ENCODE peak calls at places on chromosomes 11 and 22, in four cellular contexts. One of them, this sample, is unnamed.

GRCh38 chr11:108534274-108534882 is 36.2 kb upstream of the POGLUT3 start:
- DNase-seq in NB4: no peak
- DNase-seq in A549: no peak
- DNase-seq in body of pancreas: no peak
- DNase-seq in this sample: no peak

GRCh38 chr11:92667446-92668165 is 301.8 kb upstream of the MTNR1B start:
- DNase-seq in A549: no peak
- DNase-seq in body of pancreas: no peak
- DNase-seq in NB4: no peak
- DNase-seq in this sample: no peak

GRCh38 chr11:27213232-27213660 is 149.8 kb downstream of the CCDC34 start:
- DNase-seq in NB4: no peak
- DNase-seq in A549: no peak
- DNase-seq in body of pancreas: no peak
- DNase-seq in this sample: peak

GRCh38 chr11:9138612-9139579 is 47.5 kb upstream of the SCUBE2 start:
- DNase-seq in A549: peak
- DNase-seq in body of pancreas: peak
- DNase-seq in NB4: no peak
- DNase-seq in this sample: peak

GRCh38 chr11:109374441-109374840 is 47.5 kb upstream of the C11orf87 start:
- DNase-seq in body of pancreas: no peak
- DNase-seq in A549: no peak
- DNase-seq in NB4: no peak
- DNase-seq in this sample: no peak

GRCh38 chr11:131760191-131760951 is 390.0 kb downstream of the NTM start:
- DNase-seq in A549: no peak
- DNase-seq in NB4: peak
- DNase-seq in body of pancreas: no peak
- DNase-seq in this sample: no peak

GRCh38 chr22:33757443-33758124 is 162.7 kb downstream of the LARGE1 start:
- DNase-seq in NB4: no peak
- DNase-seq in A549: no peak
- DNase-seq in body of pancreas: peak
- DNase-seq in this sample: no peak

GRCh38 chr11:2086239-2087040 is 52.7 kb downstream of the IGF2 start:
- DNase-seq in A549: no peak
- DNase-seq in body of pancreas: no peak
- DNase-seq in NB4: no peak
- DNase-seq in this sample: no peak

GRCh38 chr11:124788521-124788920 is 11.7 kb downstream of the MSANTD2 start:
- DNase-seq in A549: no peak
- DNase-seq in NB4: no peak
- DNase-seq in body of pancreas: no peak
- DNase-seq in this sample: no peak

GRCh38 chr11:47592276-47592675 is 1.9 kb downstream of the C1QTNF4 start:
- DNase-seq in A549: no peak
- DNase-seq in NB4: no peak
- DNase-seq in body of pancreas: no peak
- DNase-seq in this sample: no peak

GRCh38 chr11:101555366-101555765 is 28.4 kb downstream of the TRPC6 start:
- DNase-seq in A549: no peak
- DNase-seq in NB4: no peak
- DNase-seq in body of pancreas: no peak
- DNase-seq in this sample: no peak

GRCh38 chr11:76955459-76956114 is 78.6 kb upstream of the B3GNT6 start:
- DNase-seq in A549: no peak
- DNase-seq in body of pancreas: no peak
- DNase-seq in NB4: no peak
- DNase-seq in this sample: no peak

GRCh38 chr11:17979770-17980371 is 33.0 kb downstream of the SERGEF start:
- DNase-seq in body of pancreas: peak
- DNase-seq in A549: peak
- DNase-seq in NB4: peak
- DNase-seq in this sample: peak

GRCh38 chr11:47331454-47332302 is 20.8 kb downstream of the MYBPC3 start:
- DNase-seq in NB4: no peak
- DNase-seq in A549: no peak
- DNase-seq in body of pancreas: no peak
- DNase-seq in this sample: no peak

GRCh38 chr22:48753381-48753730 is 1074.3 kb downstream of the BRD1 start:
- DNase-seq in body of pancreas: no peak
- DNase-seq in A549: no peak
- DNase-seq in NB4: no peak
- DNase-seq in this sample: no peak

GRCh38 chr11:17165247-17165890 is 42.4 kb downstream of the PIK3C2A start:
- DNase-seq in body of pancreas: no peak
- DNase-seq in NB4: peak
- DNase-seq in A549: no peak
- DNase-seq in this sample: no peak

GRCh38 chr22:31291716-31292644 is at the start of gene PIK3IP1:
- DNase-seq in body of pancreas: peak
- DNase-seq in NB4: peak
- DNase-seq in A549: peak
- DNase-seq in this sample: peak
- TF ChIP-seq POLR2A in body of pancreas: peak
- TF ChIP-seq POLR2A in NB4: no peak
- TF ChIP-seq POLR2A in A549: no peak
- TF ChIP-seq POLR2A in this sample: no peak

GRCh38 chr11:44607324-44607962 is 42.0 kb downstream of the CD82 start:
- DNase-seq in NB4: no peak
- DNase-seq in body of pancreas: no peak
- DNase-seq in A549: no peak
- DNase-seq in this sample: peak

GRCh38 chr11:44605965-44606364 is 40.5 kb downstream of the CD82 start:
- DNase-seq in NB4: no peak
- DNase-seq in A549: no peak
- DNase-seq in body of pancreas: no peak
- DNase-seq in this sample: no peak

GRCh38 chr11:44606472-44606871 is 41.0 kb downstream of the CD82 start:
- DNase-seq in NB4: no peak
- DNase-seq in A549: no peak
- DNase-seq in body of pancreas: no peak
- DNase-seq in this sample: no peak

GRCh38 chr11:44604171-44604581 is 38.7 kb downstream of the CD82 start:
- DNase-seq in NB4: no peak
- DNase-seq in body of pancreas: peak
- DNase-seq in A549: no peak
- DNase-seq in this sample: no peak

DNA sequence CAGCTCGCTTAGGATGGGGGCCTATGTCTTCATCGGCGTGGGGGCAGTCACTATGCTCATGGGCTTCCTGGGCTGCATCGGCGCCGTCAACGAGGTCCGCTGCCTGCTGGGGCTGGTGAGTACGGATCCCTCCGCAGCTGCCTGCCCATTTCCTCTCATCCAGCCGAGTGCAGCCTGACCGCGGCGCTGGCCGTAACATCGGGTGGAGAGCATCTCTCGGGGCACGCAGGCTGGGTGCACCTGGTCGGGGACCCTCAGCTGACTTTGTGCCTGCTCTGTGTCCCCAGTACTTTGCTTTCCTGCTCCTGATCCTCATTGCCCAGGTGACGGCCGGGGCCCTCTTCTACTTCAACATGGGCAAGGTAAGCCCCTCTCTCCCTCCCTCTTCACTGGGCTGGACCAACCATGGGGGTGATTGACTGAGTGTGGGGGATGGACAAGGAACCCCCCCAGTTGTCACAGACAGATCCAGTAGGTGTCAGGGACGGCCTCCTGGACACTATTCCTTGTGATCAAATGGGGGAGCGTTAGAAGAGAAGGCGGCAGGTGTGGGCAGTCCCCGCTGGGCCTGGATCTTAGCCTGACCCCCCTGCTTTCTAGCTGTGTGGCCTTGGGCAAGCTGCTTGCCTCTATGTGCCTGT is 39.7 kb downstream of the CD82 start:
- DNase-seq in body of pancreas: no peak
- DNase-seq in NB4: no peak
- DNase-seq in A549: no peak
- DNase-seq in this sample: no peak
- TF ChIP-seq POLR2A in body of pancreas: no peak
- TF ChIP-seq POLR2A in NB4: no peak
- TF ChIP-seq POLR2A in A549: no peak
- TF ChIP-seq POLR2A in this sample: no peak

GRCh38 chr11:67463680-67464410 is 5.2 kb downstream of the TMEM134 start:
- DNase-seq in body of pancreas: peak
- DNase-seq in NB4: peak
- DNase-seq in A549: peak
- DNase-seq in this sample: peak
- TF ChIP-seq POLR2A in body of pancreas: no peak
- TF ChIP-seq POLR2A in NB4: peak
- TF ChIP-seq POLR2A in A549: peak
- TF ChIP-seq POLR2A in this sample: peak

GRCh38 chr22:36286096-36286957 is 33.4 kb downstream of the APOL1 start:
- DNase-seq in NB4: peak
- DNase-seq in A549: peak
- DNase-seq in body of pancreas: peak
- DNase-seq in this sample: peak
- TF ChIP-seq POLR2A in NB4: no peak
- TF ChIP-seq POLR2A in A549: no peak
- TF ChIP-seq POLR2A in body of pancreas: no peak
- TF ChIP-seq POLR2A in this sample: no peak

DNA sequence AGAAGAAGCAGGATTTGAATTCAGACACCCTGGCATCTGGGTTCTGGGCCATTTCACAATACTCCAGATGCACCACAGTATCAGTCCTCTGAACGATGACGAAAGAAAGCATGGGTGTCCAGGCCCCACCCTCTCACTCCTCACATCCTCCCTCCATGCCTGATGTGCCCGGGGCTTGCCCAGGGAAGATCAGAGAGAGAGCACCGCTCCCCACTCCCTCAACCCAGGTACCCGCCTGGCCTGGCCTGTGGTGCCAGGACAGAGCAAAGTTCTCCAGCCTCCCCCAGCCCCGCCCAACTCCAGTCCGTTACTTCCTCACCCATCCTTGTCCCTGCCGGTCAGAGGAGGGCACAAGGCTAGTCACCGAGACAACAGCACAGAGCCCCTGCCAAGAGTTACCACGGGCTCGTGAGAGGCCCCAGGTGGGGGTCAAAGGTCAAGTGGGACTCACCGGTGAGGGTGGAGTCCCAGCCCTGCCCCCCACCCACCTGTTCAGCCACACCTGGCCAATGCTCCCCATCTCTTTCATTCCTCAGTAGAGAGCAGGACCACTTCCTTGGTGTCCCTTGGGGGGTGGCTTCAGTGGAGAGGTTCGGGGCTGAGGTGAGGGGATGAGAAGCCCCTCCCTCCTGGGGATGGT is 8.1 kb downstream of the BCL9L start:
- DNase-seq in A549: peak
- DNase-seq in NB4: peak
- DNase-seq in body of pancreas: peak
- DNase-seq in this sample: no peak
- TF ChIP-seq POLR2A in A549: no peak
- TF ChIP-seq POLR2A in NB4: no peak
- TF ChIP-seq POLR2A in body of pancreas: no peak
- TF ChIP-seq POLR2A in this sample: no peak

DNA sequence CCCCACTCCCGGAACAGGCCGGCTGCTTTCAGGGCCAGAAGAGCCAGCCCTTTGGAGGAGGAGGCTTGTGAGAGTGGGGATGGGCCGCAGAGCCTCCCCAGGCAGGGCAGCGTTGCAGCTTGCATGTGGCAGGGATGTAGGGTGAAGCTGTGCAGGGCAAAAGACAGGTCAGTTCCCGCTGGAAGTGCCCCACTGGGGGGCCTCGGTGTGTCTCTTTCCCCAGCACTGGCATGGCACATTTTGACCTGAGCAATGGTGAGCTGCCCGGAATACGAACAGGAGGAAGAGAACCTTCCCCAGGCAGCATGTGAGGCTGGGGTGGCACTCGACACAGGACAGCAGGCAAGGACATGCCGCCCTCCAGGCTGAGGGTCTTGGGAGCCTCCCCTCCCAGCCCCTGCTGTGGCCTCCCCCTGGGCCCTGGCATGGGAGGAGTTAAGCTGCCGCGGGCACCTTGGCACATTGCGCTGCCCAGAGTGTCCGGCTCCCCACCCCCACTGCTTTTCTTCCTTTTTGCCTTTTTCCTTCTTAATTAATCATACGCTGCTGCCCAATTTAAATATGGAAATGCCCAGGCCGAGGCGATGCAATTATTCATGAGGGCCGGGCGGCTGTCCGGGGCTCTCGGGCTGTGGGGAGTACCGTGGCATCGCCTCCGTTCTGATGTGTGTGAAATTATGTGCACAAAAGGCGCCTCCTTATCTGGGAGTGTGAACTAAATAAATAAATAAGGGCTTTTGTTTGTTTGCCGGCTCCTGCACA is 76.0 kb upstream of the WNT7B start:
- DNase-seq in NB4: no peak
- DNase-seq in A549: no peak
- DNase-seq in body of pancreas: peak
- DNase-seq in this sample: no peak
- TF ChIP-seq POLR2A in NB4: no peak
- TF ChIP-seq POLR2A in A549: no peak
- TF ChIP-seq POLR2A in body of pancreas: no peak
- TF ChIP-seq POLR2A in this sample: peak

This sample was measured in H54.